ENCODE peak calls at places on chromosomes 12 and 14, in five cellular contexts. One of them, this sample, is unnamed. For H3K27me3, H3K4me1 and H3K36me3, the result is how much of the 10 kb centered on the place peaks cover.

GRCh38 chr12:13530966-13531365 is 334.4 kb downstream of the EMP1 start:
- DNase-seq in CD4-positive, CD25-positive, alpha-beta regulatory T cell: no peak
- DNase-seq in tibial artery: no peak
- DNase-seq in heart left ventricle: no peak
- DNase-seq in psoas muscle: no peak
- DNase-seq in this sample: peak

GRCh38 chr12:26466709-26467108 is 271.3 kb downstream of the SSPN start:
- DNase-seq in CD4-positive, CD25-positive, alpha-beta regulatory T cell: no peak
- DNase-seq in tibial artery: no peak
- DNase-seq in heart left ventricle: no peak
- DNase-seq in psoas muscle: no peak
- DNase-seq in this sample: no peak

GRCh38 chr12:49331360-49332222 is 5.4 kb downstream of the C1QL4 start:
- DNase-seq in CD4-positive, CD25-positive, alpha-beta regulatory T cell: no peak
- DNase-seq in tibial artery: peak
- DNase-seq in heart left ventricle: peak
- DNase-seq in psoas muscle: peak
- DNase-seq in this sample: peak

GRCh38 chr12:104974626-104975290 is 11.4 kb upstream of the NOPCHAP1 start:
- DNase-seq in CD4-positive, CD25-positive, alpha-beta regulatory T cell: no peak
- DNase-seq in tibial artery: no peak
- DNase-seq in heart left ventricle: no peak
- DNase-seq in psoas muscle: no peak
- DNase-seq in this sample: no peak

GRCh38 chr12:104686196-104686595 is 229.4 kb downstream of the CHST11 start:
- DNase-seq in CD4-positive, CD25-positive, alpha-beta regulatory T cell: no peak
- DNase-seq in tibial artery: no peak
- DNase-seq in heart left ventricle: no peak
- DNase-seq in psoas muscle: no peak
- DNase-seq in this sample: no peak

GRCh38 chr12:132279184-132279889 is 50.1 kb downstream of the GALNT9 start:
- DNase-seq in CD4-positive, CD25-positive, alpha-beta regulatory T cell: no peak
- DNase-seq in tibial artery: no peak
- DNase-seq in heart left ventricle: peak
- DNase-seq in psoas muscle: no peak
- DNase-seq in this sample: peak

GRCh38 chr12:47947273-47947672 is 16.1 kb upstream of the TMEM106C start:
- DNase-seq in CD4-positive, CD25-positive, alpha-beta regulatory T cell: no peak
- DNase-seq in tibial artery: no peak
- DNase-seq in heart left ventricle: no peak
- DNase-seq in psoas muscle: no peak
- DNase-seq in this sample: no peak

GRCh38 chr12:95465275-95465674 is 8.7 kb upstream of the METAP2 start:
- DNase-seq in CD4-positive, CD25-positive, alpha-beta regulatory T cell: no peak
- DNase-seq in tibial artery: no peak
- DNase-seq in heart left ventricle: no peak
- DNase-seq in psoas muscle: no peak
- DNase-seq in this sample: no peak

GRCh38 chr14:27040552-27040951 is 442.7 kb upstream of the NOVA1 start:
- DNase-seq in CD4-positive, CD25-positive, alpha-beta regulatory T cell: no peak
- DNase-seq in tibial artery: no peak
- DNase-seq in heart left ventricle: no peak
- DNase-seq in psoas muscle: no peak
- DNase-seq in this sample: no peak

GRCh38 chr12:95130096-95130495 is 56.7 kb upstream of the NR2C1 start:
- DNase-seq in CD4-positive, CD25-positive, alpha-beta regulatory T cell: no peak
- DNase-seq in tibial artery: no peak
- DNase-seq in heart left ventricle: no peak
- DNase-seq in psoas muscle: no peak
- DNase-seq in this sample: no peak

GRCh38 chr14:22226381-22226780 is 362.6 kb downstream of the DAD1 start:
- DNase-seq in CD4-positive, CD25-positive, alpha-beta regulatory T cell: peak
- DNase-seq in tibial artery: no peak
- DNase-seq in heart left ventricle: no peak
- DNase-seq in psoas muscle: no peak
- DNase-seq in this sample: peak

GRCh38 chr14:89078021-89078676 is 253.7 kb downstream of the TTC8 start:
- DNase-seq in CD4-positive, CD25-positive, alpha-beta regulatory T cell: no peak
- DNase-seq in tibial artery: no peak
- DNase-seq in heart left ventricle: no peak
- DNase-seq in psoas muscle: no peak
- DNase-seq in this sample: no peak

GRCh38 chr12:20212658-20213387 is 155.5 kb upstream of the PDE3A start:
- DNase-seq in CD4-positive, CD25-positive, alpha-beta regulatory T cell: no peak
- DNase-seq in tibial artery: peak
- DNase-seq in heart left ventricle: peak
- DNase-seq in psoas muscle: peak
- DNase-seq in this sample: peak

GRCh38 chr12:81798294-81798693 is 39.1 kb upstream of the PPFIA2 start:
- DNase-seq in CD4-positive, CD25-positive, alpha-beta regulatory T cell: no peak
- DNase-seq in tibial artery: no peak
- DNase-seq in heart left ventricle: no peak
- DNase-seq in psoas muscle: no peak
- DNase-seq in this sample: no peak

GRCh38 chr14:37594238-37594915 is 672 bp downstream of the FOXA1 start:
- DNase-seq in CD4-positive, CD25-positive, alpha-beta regulatory T cell: no peak
- DNase-seq in tibial artery: no peak
- DNase-seq in heart left ventricle: no peak
- DNase-seq in psoas muscle: no peak
- DNase-seq in this sample: peak

GRCh38 chr12:80937391-80938238 is at the start of gene LIN7A:
- DNase-seq in CD4-positive, CD25-positive, alpha-beta regulatory T cell: no peak
- DNase-seq in tibial artery: peak
- DNase-seq in heart left ventricle: peak
- DNase-seq in psoas muscle: peak
- DNase-seq in this sample: peak

GRCh38 chr14:69632154-69632553 is 20.8 kb downstream of the SUSD6 start:
- DNase-seq in CD4-positive, CD25-positive, alpha-beta regulatory T cell: no peak
- DNase-seq in tibial artery: no peak
- DNase-seq in heart left ventricle: no peak
- DNase-seq in psoas muscle: no peak
- DNase-seq in this sample: no peak

GRCh38 chr12:15534870-15535269 is 212.6 kb downstream of the PTPRO start:
- DNase-seq in CD4-positive, CD25-positive, alpha-beta regulatory T cell: no peak
- DNase-seq in tibial artery: no peak
- DNase-seq in heart left ventricle: no peak
- DNase-seq in psoas muscle: no peak
- DNase-seq in this sample: no peak

GRCh38 chr14:105313381-105314286 is 914 bp upstream of the PACS2 start:
- DNase-seq in CD4-positive, CD25-positive, alpha-beta regulatory T cell: no peak
- DNase-seq in tibial artery: peak
- DNase-seq in heart left ventricle: peak
- DNase-seq in psoas muscle: peak
- DNase-seq in this sample: peak

GRCh38 chr14:83706555-83706954 is 1823.4 kb upstream of the FLRT2 start:
- DNase-seq in CD4-positive, CD25-positive, alpha-beta regulatory T cell: no peak
- DNase-seq in tibial artery: no peak
- DNase-seq in heart left ventricle: no peak
- DNase-seq in psoas muscle: no peak
- DNase-seq in this sample: no peak

GRCh38 chr14:87066221-87066817 is 926.7 kb downstream of the GALC start:
- DNase-seq in CD4-positive, CD25-positive, alpha-beta regulatory T cell: no peak
- DNase-seq in tibial artery: no peak
- DNase-seq in heart left ventricle: no peak
- DNase-seq in psoas muscle: no peak
- DNase-seq in this sample: no peak

GRCh38 chr12:14949631-14950030 is 11.3 kb upstream of the ERP27 start:
- DNase-seq in CD4-positive, CD25-positive, alpha-beta regulatory T cell: no peak
- DNase-seq in tibial artery: no peak
- DNase-seq in heart left ventricle: no peak
- DNase-seq in psoas muscle: no peak
- DNase-seq in this sample: no peak

GRCh38 chr14:104341532-104342434 is 203.4 kb downstream of the KIF26A start:
- DNase-seq in CD4-positive, CD25-positive, alpha-beta regulatory T cell: no peak
- DNase-seq in tibial artery: no peak
- DNase-seq in heart left ventricle: peak
- DNase-seq in psoas muscle: no peak
- DNase-seq in this sample: peak

GRCh38 chr14:41476526-41476925 is 130.2 kb upstream of the LRFN5 start:
- DNase-seq in CD4-positive, CD25-positive, alpha-beta regulatory T cell: no peak
- DNase-seq in tibial artery: no peak
- DNase-seq in heart left ventricle: no peak
- DNase-seq in psoas muscle: no peak
- DNase-seq in this sample: no peak

GRCh38 chr12:128830505-128830893 is 6.7 kb upstream of the SLC15A4 start:
- DNase-seq in CD4-positive, CD25-positive, alpha-beta regulatory T cell: no peak
- DNase-seq in tibial artery: no peak
- DNase-seq in heart left ventricle: no peak
- DNase-seq in psoas muscle: no peak
- DNase-seq in this sample: no peak

GRCh38 chr12:123231931-123232330 is 1.0 kb downstream of the MPHOSPH9 start:
- DNase-seq in CD4-positive, CD25-positive, alpha-beta regulatory T cell: no peak
- DNase-seq in tibial artery: no peak
- DNase-seq in heart left ventricle: no peak
- DNase-seq in psoas muscle: no peak
- DNase-seq in this sample: no peak

GRCh38 chr14:105165761-105166485 is 2.7 kb downstream of the JAG2 start:
- DNase-seq in CD4-positive, CD25-positive, alpha-beta regulatory T cell: no peak
- DNase-seq in tibial artery: no peak
- DNase-seq in heart left ventricle: no peak
- DNase-seq in psoas muscle: no peak
- DNase-seq in this sample: no peak

GRCh38 chr12:4275869-4276253 is 2.3 kb downstream of the CCND2 start:
- DNase-seq in CD4-positive, CD25-positive, alpha-beta regulatory T cell: no peak
- DNase-seq in tibial artery: no peak
- DNase-seq in heart left ventricle: peak
- DNase-seq in psoas muscle: no peak
- DNase-seq in this sample: no peak

GRCh38 chr14:77458249-77458950 is 507 bp downstream of the AHSA1 start:
- DNase-seq in CD4-positive, CD25-positive, alpha-beta regulatory T cell: peak
- DNase-seq in tibial artery: no peak
- DNase-seq in heart left ventricle: peak
- DNase-seq in psoas muscle: peak
- DNase-seq in this sample: peak

GRCh38 chr14:76792422-76792821 is 20.3 kb downstream of the ANGEL1 start:
- DNase-seq in CD4-positive, CD25-positive, alpha-beta regulatory T cell: no peak
- DNase-seq in tibial artery: no peak
- DNase-seq in heart left ventricle: no peak
- DNase-seq in psoas muscle: no peak
- DNase-seq in this sample: no peak

GRCh38 chr12:107159384-107159900 is 66.1 kb upstream of the CRY1 start:
- DNase-seq in CD4-positive, CD25-positive, alpha-beta regulatory T cell: no peak
- DNase-seq in tibial artery: no peak
- DNase-seq in heart left ventricle: no peak
- DNase-seq in psoas muscle: no peak
- DNase-seq in this sample: no peak

GRCh38 chr12:26062006-26062405 is 62.8 kb downstream of the BHLHE41 start:
- DNase-seq in CD4-positive, CD25-positive, alpha-beta regulatory T cell: no peak
- DNase-seq in tibial artery: no peak
- DNase-seq in heart left ventricle: no peak
- DNase-seq in psoas muscle: no peak
- DNase-seq in this sample: no peak

GRCh38 chr12:2397356-2398045 is 344.7 kb downstream of the CACNA1C start:
- DNase-seq in CD4-positive, CD25-positive, alpha-beta regulatory T cell: no peak
- DNase-seq in tibial artery: no peak
- DNase-seq in heart left ventricle: peak
- DNase-seq in psoas muscle: no peak
- DNase-seq in this sample: no peak

GRCh38 chr14:36495666-36496065 is 24.4 kb downstream of the NKX2-1 start:
- DNase-seq in CD4-positive, CD25-positive, alpha-beta regulatory T cell: no peak
- DNase-seq in tibial artery: no peak
- DNase-seq in heart left ventricle: no peak
- DNase-seq in psoas muscle: no peak
- DNase-seq in this sample: no peak

GRCh38 chr12:70367268-70368141 is 1.4 kb downstream of the KCNMB4 start:
- DNase-seq in CD4-positive, CD25-positive, alpha-beta regulatory T cell: no peak
- DNase-seq in tibial artery: no peak
- DNase-seq in heart left ventricle: no peak
- DNase-seq in psoas muscle: no peak
- DNase-seq in this sample: no peak

DNA sequence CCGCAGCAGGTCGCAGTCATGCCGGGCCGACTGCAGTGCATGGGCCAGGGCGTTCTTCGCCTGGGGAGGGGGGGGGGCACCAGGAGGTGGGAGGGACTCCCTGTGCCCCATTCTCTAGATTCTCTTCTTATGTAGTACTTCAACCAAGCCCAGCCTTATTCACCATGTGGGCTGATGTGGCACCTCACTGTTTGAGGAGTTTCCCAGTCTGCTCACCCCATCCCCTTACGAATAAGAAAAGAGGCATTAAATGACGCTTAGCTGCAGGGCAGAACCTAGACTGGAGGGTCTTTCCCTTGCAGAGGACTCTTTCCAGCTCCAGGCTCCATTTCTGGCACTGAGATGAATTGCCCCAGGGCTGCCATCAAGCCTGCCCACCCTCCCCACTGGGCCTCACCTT is 12.2 kb downstream of the CMTM5 start:
- DNase-seq in CD4-positive, CD25-positive, alpha-beta regulatory T cell: no peak
- DNase-seq in tibial artery: no peak
- DNase-seq in heart left ventricle: peak
- DNase-seq in psoas muscle: no peak
- DNase-seq in this sample: no peak
- H3K27me3 ChIP-seq in CD4-positive, CD25-positive, alpha-beta regulatory T cell: under half
- H3K27me3 ChIP-seq in tibial artery: under half
- H3K27me3 ChIP-seq in heart left ventricle: under half
- H3K27me3 ChIP-seq in psoas muscle: under half
- H3K27me3 ChIP-seq in this sample: under half

GRCh38 chr14:50357124-50357523 is 39.6 kb downstream of the CDKL1 start:
- DNase-seq in CD4-positive, CD25-positive, alpha-beta regulatory T cell: no peak
- DNase-seq in tibial artery: no peak
- DNase-seq in heart left ventricle: no peak
- DNase-seq in psoas muscle: no peak
- DNase-seq in this sample: no peak
- H3K4me1 ChIP-seq in CD4-positive, CD25-positive, alpha-beta regulatory T cell: under half
- H3K4me1 ChIP-seq in tibial artery: under half
- H3K4me1 ChIP-seq in heart left ventricle: under half
- H3K4me1 ChIP-seq in psoas muscle: under half
- H3K4me1 ChIP-seq in this sample: under half

GRCh38 chr12:50990147-50990727 is 35.9 kb downstream of the SLC11A2 start:
- DNase-seq in CD4-positive, CD25-positive, alpha-beta regulatory T cell: no peak
- DNase-seq in tibial artery: no peak
- DNase-seq in heart left ventricle: no peak
- DNase-seq in psoas muscle: no peak
- DNase-seq in this sample: no peak
- H3K36me3 ChIP-seq in CD4-positive, CD25-positive, alpha-beta regulatory T cell: half or more
- H3K36me3 ChIP-seq in tibial artery: under half
- H3K36me3 ChIP-seq in heart left ventricle: half or more
- H3K36me3 ChIP-seq in psoas muscle: under half
- H3K36me3 ChIP-seq in this sample: half or more

GRCh38 chr12:42144424-42145196 is at the start of gene GXYLT1:
- DNase-seq in CD4-positive, CD25-positive, alpha-beta regulatory T cell: peak
- DNase-seq in tibial artery: peak
- DNase-seq in heart left ventricle: peak
- DNase-seq in psoas muscle: peak
- DNase-seq in this sample: peak

GRCh38 chr12:42144174-42144423 is 575 bp downstream of the GXYLT1 start:
- DNase-seq in CD4-positive, CD25-positive, alpha-beta regulatory T cell: no peak
- DNase-seq in tibial artery: no peak
- DNase-seq in heart left ventricle: no peak
- DNase-seq in psoas muscle: peak
- DNase-seq in this sample: no peak

GRCh38 chr12:42143401-42144173 is 1.1 kb downstream of the GXYLT1 start:
- DNase-seq in CD4-positive, CD25-positive, alpha-beta regulatory T cell: no peak
- DNase-seq in tibial artery: no peak
- DNase-seq in heart left ventricle: no peak
- DNase-seq in psoas muscle: no peak
- DNase-seq in this sample: no peak

GRCh38 chr12:42141981-42142606 is 2.6 kb downstream of the GXYLT1 start:
- DNase-seq in CD4-positive, CD25-positive, alpha-beta regulatory T cell: no peak
- DNase-seq in tibial artery: no peak
- DNase-seq in heart left ventricle: no peak
- DNase-seq in psoas muscle: no peak
- DNase-seq in this sample: no peak

GRCh38 chr12:42140901-42141300 is 3.8 kb downstream of the GXYLT1 start:
- DNase-seq in CD4-positive, CD25-positive, alpha-beta regulatory T cell: no peak
- DNase-seq in tibial artery: no peak
- DNase-seq in heart left ventricle: no peak
- DNase-seq in psoas muscle: no peak
- DNase-seq in this sample: no peak
- H3K27me3 ChIP-seq in CD4-positive, CD25-positive, alpha-beta regulatory T cell: under half
- H3K27me3 ChIP-seq in tibial artery: under half
- H3K27me3 ChIP-seq in heart left ventricle: under half
- H3K27me3 ChIP-seq in psoas muscle: under half
- H3K27me3 ChIP-seq in this sample: under half

This sample was measured in lower lobe of right lung.